ENCODE peak calls at places on chromosome 1, in five cellular contexts. One of them, this sample, is unnamed.

GRCh38 chr1:155645648-155646047 is 35.6 kb downstream of the MSTO1 start:
- DNase-seq in activated effector memory CD4-positive, alpha-beta T cell treated with anti-CD3 and anti-CD28 coated beads, Interleukin-2, amount 50 U/mL, for 16 hours: no peak
- DNase-seq in GM04503: no peak
- DNase-seq in AG09319: no peak
- DNase-seq in mesendoderm: no peak
- DNase-seq in this sample: peak

GRCh38 chr1:173062156-173062938 is 11.6 kb upstream of the TNFSF18 start:
- DNase-seq in activated effector memory CD4-positive, alpha-beta T cell treated with anti-CD3 and anti-CD28 coated beads, Interleukin-2, amount 50 U/mL, for 16 hours: no peak
- DNase-seq in AG09319: no peak
- DNase-seq in GM04503: peak
- DNase-seq in mesendoderm: no peak
- DNase-seq in this sample: peak

GRCh38 chr1:98388431-98388830 is 273.1 kb upstream of the SNX7 start:
- DNase-seq in mesendoderm: no peak
- DNase-seq in AG09319: no peak
- DNase-seq in GM04503: no peak
- DNase-seq in activated effector memory CD4-positive, alpha-beta T cell treated with anti-CD3 and anti-CD28 coated beads, Interleukin-2, amount 50 U/mL, for 16 hours: no peak
- DNase-seq in this sample: peak

GRCh38 chr1:186617860-186618780 is 62.1 kb downstream of the PTGS2 start:
- DNase-seq in AG09319: no peak
- DNase-seq in activated effector memory CD4-positive, alpha-beta T cell treated with anti-CD3 and anti-CD28 coated beads, Interleukin-2, amount 50 U/mL, for 16 hours: peak
- DNase-seq in mesendoderm: no peak
- DNase-seq in GM04503: peak
- DNase-seq in this sample: peak

GRCh38 chr1:102687383-102687782 is 420.9 kb downstream of the COL11A1 start:
- DNase-seq in activated effector memory CD4-positive, alpha-beta T cell treated with anti-CD3 and anti-CD28 coated beads, Interleukin-2, amount 50 U/mL, for 16 hours: no peak
- DNase-seq in AG09319: no peak
- DNase-seq in mesendoderm: no peak
- DNase-seq in GM04503: no peak
- DNase-seq in this sample: no peak

GRCh38 chr1:174258148-174258550 is 98.8 kb downstream of the RABGAP1L start:
- DNase-seq in activated effector memory CD4-positive, alpha-beta T cell treated with anti-CD3 and anti-CD28 coated beads, Interleukin-2, amount 50 U/mL, for 16 hours: peak
- DNase-seq in AG09319: no peak
- DNase-seq in mesendoderm: peak
- DNase-seq in GM04503: no peak
- DNase-seq in this sample: peak

GRCh38 chr1:164561007-164561406 is 2.0 kb downstream of the PBX1 start:
- DNase-seq in activated effector memory CD4-positive, alpha-beta T cell treated with anti-CD3 and anti-CD28 coated beads, Interleukin-2, amount 50 U/mL, for 16 hours: no peak
- DNase-seq in GM04503: no peak
- DNase-seq in AG09319: no peak
- DNase-seq in mesendoderm: no peak
- DNase-seq in this sample: no peak

GRCh38 chr1:7471836-7472235 is 299.3 kb upstream of the VAMP3 start:
- DNase-seq in AG09319: no peak
- DNase-seq in activated effector memory CD4-positive, alpha-beta T cell treated with anti-CD3 and anti-CD28 coated beads, Interleukin-2, amount 50 U/mL, for 16 hours: no peak
- DNase-seq in mesendoderm: peak
- DNase-seq in GM04503: peak
- DNase-seq in this sample: peak

GRCh38 chr1:65068202-65069011 is 79.6 kb upstream of the AK4 start:
- DNase-seq in mesendoderm: peak
- DNase-seq in activated effector memory CD4-positive, alpha-beta T cell treated with anti-CD3 and anti-CD28 coated beads, Interleukin-2, amount 50 U/mL, for 16 hours: peak
- DNase-seq in AG09319: no peak
- DNase-seq in GM04503: no peak
- DNase-seq in this sample: peak

GRCh38 chr1:71434240-71434639 is 353.4 kb upstream of the ZRANB2 start:
- DNase-seq in activated effector memory CD4-positive, alpha-beta T cell treated with anti-CD3 and anti-CD28 coated beads, Interleukin-2, amount 50 U/mL, for 16 hours: no peak
- DNase-seq in GM04503: no peak
- DNase-seq in AG09319: no peak
- DNase-seq in mesendoderm: no peak
- DNase-seq in this sample: no peak

GRCh38 chr1:107865627-107866026 is 99.4 kb downstream of the VAV3 start:
- DNase-seq in mesendoderm: peak
- DNase-seq in GM04503: no peak
- DNase-seq in AG09319: no peak
- DNase-seq in activated effector memory CD4-positive, alpha-beta T cell treated with anti-CD3 and anti-CD28 coated beads, Interleukin-2, amount 50 U/mL, for 16 hours: no peak
- DNase-seq in this sample: no peak

This sample was measured in M059J.